ENCODE peak calls at places on chromosomes 13 and 19, in four cellular contexts. T is mesendoderm, J is IMR-90, V is H1. I is an unnamed sample.

GRCh38 chr13:30132623-30133553 is 174.5 kb downstream of the KATNAL1 start:
- DNase-seq in V (peak), T (peak), J (peak), I (peak)

GRCh38 chr19:53101518-53101917 is 1.7 kb downstream of the ZNF160 start:
- DNase-seq in V (no peak), J (peak), T (peak), I (no peak)

GRCh38 chr13:96967248-96967745 is 27.0 kb downstream of the OXGR1 start:
- DNase-seq in J (no peak), V (no peak), T (peak), I (peak)

GRCh38 chr19:5478241-5478924 is 23.2 kb downstream of the ZNRF4 start:
- DNase-seq in J (no peak), V (no peak), T (no peak), I (no peak)

GRCh38 chr13:114115191-114115671 is 17.2 kb downstream of the RASA3 start:
- DNase-seq in J (peak), V (no peak), T (no peak), I (no peak)

GRCh38 chr19:58514564-58515020 is 2.8 kb upstream of the SLC27A5 start:
- DNase-seq in V (no peak), J (no peak), T (no peak), I (no peak)

GRCh38 chr13:101838305-101838835 is 385.9 kb downstream of the ITGBL1 start:
- DNase-seq in T (no peak), V (no peak), J (peak), I (no peak)

GRCh38 chr13:97977982-97978381 is 24.5 kb downstream of the IPO5 start:
- DNase-seq in V (no peak), T (no peak), J (no peak), I (no peak)

GRCh38 chr13:113064534-113065405 is 40.8 kb upstream of the F7 start:
- DNase-seq in T (peak), V (no peak), J (peak), I (no peak)

GRCh38 chr19:48925240-48925843 is 8.2 kb upstream of the DHDH start:
- DNase-seq in T (peak), J (peak), V (no peak), I (no peak)

GRCh38 chr19:47094557-47095517 is 18.7 kb downstream of the ZC3H4 start:
- DNase-seq in T (no peak), V (no peak), J (no peak), I (no peak)

GRCh38 chr19:16326401-16327130 is 1.9 kb downstream of the KLF2 start:
- DNase-seq in J (no peak), T (peak), V (no peak), I (peak)

GRCh38 chr13:38308736-38309135 is 40.9 kb upstream of the UFM1 start:
- DNase-seq in T (no peak), V (no peak), J (peak), I (no peak)

GRCh38 chr13:53201454-53202225 is 173.0 kb downstream of the OLFM4 start:
- DNase-seq in T (peak), J (no peak), V (no peak), I (peak)

GRCh38 chr19:12680034-12680433 is 1.6 kb downstream of the DHPS start:
- DNase-seq in T (no peak), V (no peak), J (no peak), I (no peak)

GRCh38 chr19:48174445-48175030 is 4.1 kb downstream of the ZSWIM9 start:
- DNase-seq in J (no peak), T (no peak), V (no peak), I (no peak)

GRCh38 chr19:10643968-10644290 is 10.2 kb upstream of the ILF3 start:
- DNase-seq in J (no peak), V (no peak), T (no peak), I (no peak)

GRCh38 chr13:60047943-60048342 is 115.8 kb downstream of the DIAPH3 start:
- DNase-seq in V (no peak), T (peak), J (peak), I (no peak)

GRCh38 chr13:111213964-111214726 is 99.0 kb downstream of the ARHGEF7 start:
- DNase-seq in T (no peak), J (no peak), V (no peak), I (no peak)

GRCh38 chr19:12828494-12828893 is 5.9 kb downstream of the RTBDN start:
- DNase-seq in J (no peak), T (peak), V (no peak), I (peak)

GRCh38 chr13:43411741-43412140 is 375.0 kb downstream of the ENOX1 start:
- DNase-seq in V (no peak), T (no peak), J (peak), I (no peak)

GRCh38 chr13:20980899-20981298 is 78.4 kb upstream of the XPO4 start:
- DNase-seq in T (no peak), J (no peak), V (no peak), I (no peak)

GRCh38 chr13:99821741-99822140 is 149.8 kb downstream of the ZIC5 start:
- DNase-seq in T (no peak), V (no peak), J (no peak), I (no peak)

GRCh38 chr13:98945863-98946605 is 31.8 kb downstream of the DOCK9 start:
- DNase-seq in J (no peak), V (no peak), T (peak), I (no peak)

GRCh38 chr13:29937379-29937778 is 87.0 kb upstream of the UBL3 start:
- DNase-seq in T (no peak), V (no peak), J (no peak), I (no peak)

GRCh38 chr13:95924389-95924994 is 128.7 kb downstream of the UGGT2 start:
- DNase-seq in T (peak), V (no peak), J (peak), I (no peak)

GRCh38 chr19:33859016-33859415 is 62.3 kb downstream of the KCTD15 start:
- DNase-seq in T (no peak), V (no peak), J (no peak), I (no peak)

GRCh38 chr13:91017669-91018053 is 329.8 kb upstream of the MIR17HG start:
- DNase-seq in J (no peak), V (peak), T (peak), I (peak)

GRCh38 chr13:59269476-59269875 is 894.3 kb downstream of the DIAPH3 start:
- DNase-seq in T (peak), J (peak), V (no peak), I (no peak)

GRCh38 chr13:80177327-80177726 is 163.6 kb downstream of the SPRY2 start:
- DNase-seq in J (no peak), V (no peak), T (peak), I (peak)

GRCh38 chr19:40217027-40217810 is 965 bp downstream of the TTC9B start:
- DNase-seq in J (no peak), T (peak), V (peak), I (peak)

GRCh38 chr13:111004444-111004843 is 89.6 kb upstream of the ANKRD10 start:
- DNase-seq in J (no peak), V (no peak), T (no peak), I (no peak)

GRCh38 chr19:46339491-46339890 is 7.4 kb upstream of the PPP5C start:
- DNase-seq in T (no peak), V (no peak), J (no peak), I (no peak)

GRCh38 chr19:37981785-37982475 is 74.9 kb downstream of the SIPA1L3 start:
- DNase-seq in J (peak), V (no peak), T (no peak), I (no peak)

GRCh38 chr19:44072543-44073401 is 813 bp downstream of the ZNF284 start:
- DNase-seq in J (no peak), V (no peak), T (no peak), I (no peak)

GRCh38 chr19:13083008-13083404 is 19.7 kb downstream of the LYL1 start:
- DNase-seq in T (no peak), V (no peak), J (no peak), I (no peak)

GRCh38 chr19:850221-850978 is 1.7 kb upstream of the ELANE start:
- DNase-seq in T (peak), J (peak), V (no peak), I (peak)
- H3K56ac ChIP-seq in T (no peak), J (peak), V (no peak), I (no peak)

DNA sequence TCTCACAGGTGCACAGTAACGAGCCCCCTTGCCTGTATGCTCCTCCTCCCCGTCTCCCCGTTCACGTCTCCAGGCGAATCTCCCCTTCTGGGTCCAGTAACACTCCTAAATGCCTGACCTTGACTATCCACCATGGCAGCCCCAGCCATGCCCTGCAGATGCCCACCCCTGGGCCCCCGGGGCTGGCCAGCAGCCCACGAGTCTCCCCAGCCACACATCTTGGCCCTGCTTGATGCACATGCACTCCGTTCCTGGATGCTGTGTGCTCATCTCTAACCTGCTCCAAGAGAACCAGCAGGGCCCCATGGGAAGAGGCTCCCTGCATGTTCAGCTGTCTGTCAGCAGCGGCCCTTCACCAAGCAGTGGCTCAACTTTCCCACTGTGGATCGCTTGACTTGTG is 32.0 kb downstream of the HPN start:
- DNase-seq in V (no peak), T (no peak), J (no peak), I (no peak)
- H3K56ac ChIP-seq in V (no peak), T (no peak), J (no peak), I (no peak)

GRCh38 chr13:65638572-65639168 is 1591.5 kb downstream of the PCDH9 start:
- DNase-seq in V (no peak), T (peak), J (peak), I (no peak)

DNA sequence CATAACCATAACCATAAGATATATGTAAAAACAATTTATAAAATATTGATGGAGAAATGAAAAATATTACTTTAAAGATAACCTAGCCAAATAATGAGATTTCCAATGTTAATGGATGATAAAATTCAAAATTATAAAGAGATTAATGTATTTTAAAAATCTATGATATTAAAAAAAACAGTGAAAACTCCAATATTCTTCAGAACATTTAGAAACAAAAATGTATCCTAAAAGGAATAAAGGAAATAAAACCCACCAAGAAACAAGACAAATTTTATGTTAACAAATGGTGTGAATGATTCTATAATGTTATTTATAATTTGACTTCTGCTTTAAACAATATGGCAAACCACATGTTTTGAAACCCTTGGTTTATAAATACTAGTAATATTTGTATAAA is 1587.8 kb downstream of the PCDH9 start:
- DNase-seq in J (no peak), V (no peak), T (no peak), I (no peak)
- H3K56ac ChIP-seq in J (no peak), V (no peak), T (no peak), I (no peak)

DNA sequence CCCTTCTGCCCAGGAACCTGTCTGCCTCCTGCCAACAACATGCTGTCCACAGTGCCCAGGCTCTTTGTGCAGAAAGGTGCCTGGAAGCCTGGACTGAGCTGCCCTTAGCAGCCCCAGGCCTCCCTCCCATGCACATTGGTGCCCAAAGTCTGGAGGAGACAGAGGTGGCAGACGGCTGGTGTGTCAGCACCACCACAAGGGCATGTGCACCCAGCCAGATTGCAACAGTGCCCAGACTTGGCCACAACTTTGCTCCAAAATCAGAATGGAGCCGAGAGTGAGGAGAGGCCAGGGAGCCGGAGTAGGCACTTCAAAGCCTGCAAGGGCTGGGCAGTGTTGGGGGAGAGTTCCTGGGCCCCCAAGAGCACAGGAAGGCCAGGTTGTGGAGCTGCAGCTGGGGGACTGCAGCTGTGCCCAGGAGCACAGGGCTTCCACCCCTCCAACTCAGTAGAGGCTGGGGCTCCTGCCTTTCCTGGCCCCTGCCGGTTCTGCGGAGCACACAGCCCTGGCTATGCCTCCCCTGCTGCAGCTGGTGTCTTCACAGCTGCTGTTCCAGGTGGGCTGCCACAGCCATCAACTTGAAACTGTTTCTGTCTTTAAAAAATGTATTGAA is 1255.8 kb downstream of the SLITRK5 start:
- DNase-seq in T (no peak), J (no peak), V (no peak), I (no peak)
- H3K56ac ChIP-seq in T (no peak), J (no peak), V (no peak), I (no peak)

DNA sequence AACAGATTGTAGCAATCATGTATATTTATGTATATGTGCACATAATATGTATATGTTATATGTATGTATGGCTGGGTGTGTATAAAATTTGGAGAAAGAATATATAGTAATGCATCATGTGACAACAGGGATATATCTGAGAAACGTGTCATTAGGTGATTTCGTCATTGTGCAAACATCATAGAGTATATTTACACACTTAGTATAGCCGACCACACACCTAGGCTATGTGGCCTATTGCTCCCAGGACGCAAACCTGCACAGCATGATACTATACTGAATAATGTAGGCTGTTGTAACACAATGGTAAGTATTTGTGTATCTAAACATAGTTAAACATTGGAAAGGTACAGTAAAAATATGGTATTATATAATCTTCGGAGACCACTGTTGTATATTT is 43.8 kb downstream of the ESD start:
- DNase-seq in T (no peak), V (no peak), J (no peak), I (no peak)
- H3K56ac ChIP-seq in T (no peak), V (no peak), J (no peak), I (no peak)

GRCh38 chr19:18488403-18488723 is 33.5 kb downstream of the ELL start:
- DNase-seq in T (peak), J (no peak), V (no peak), I (no peak)

GRCh38 chr19:18489627-18490184 is 32.2 kb downstream of the ELL start:
- DNase-seq in V (no peak), T (no peak), J (no peak), I (no peak)

GRCh38 chr19:18486746-18487145 is 35.1 kb downstream of the ELL start:
- DNase-seq in J (no peak), V (no peak), T (no peak), I (no peak)

GRCh38 chr19:18488838-18489626 is 32.8 kb downstream of the ELL start:
- DNase-seq in T (peak), J (no peak), V (no peak), I (peak)

GRCh38 chr19:18487576-18488402 is 34.1 kb downstream of the ELL start:
- DNase-seq in J (no peak), T (no peak), V (no peak), I (no peak)
- H3K56ac ChIP-seq in J (no peak), T (no peak), V (no peak), I (no peak)

I was measured in H9.